ENCODE peak calls at places on chromosomes 2 and 18, in nine cellular contexts. U is K562, K is sigmoid colon, C is tibial nerve, Y is transverse colon, H is ovary, Z is upper lobe of left lung, W is stomach, A is SK-N-SH. B is an unnamed sample.

GRCh38 chr2:94979406-94980375 is 45.8 kb upstream of the MAL start:
- DNase-seq in K (no peak), H (no peak), W (no peak), U (no peak), Y (no peak), Z (no peak), A (no peak), C (no peak), B (peak; percentile 90)

GRCh38 chr2:226256237-226256636 is 543.4 kb downstream of the IRS1 start:
- DNase-seq in K (no peak), A (no peak), U (no peak), Y (no peak), W (no peak), C (no peak), H (no peak), Z (no peak), B (no peak)

GRCh38 chr2:136131961-136132839 is 14.3 kb upstream of the CXCR4 start:
- DNase-seq in A (no peak), H (no peak), Z (peak; percentile 70), U (no peak), C (no peak), K (no peak), W (peak; percentile 39), Y (peak; percentile 59), B (no peak)

GRCh38 chr2:239109041-239109915 is 261.4 kb downstream of the TWIST2 start:
- DNase-seq in C (no peak), K (no peak), U (no peak), Z (no peak), Y (peak; percentile 25), H (no peak), W (peak; percentile 85), A (no peak), B (no peak)

GRCh38 chr18:34624551-34624950 is 85.5 kb upstream of the DTNA start:
- DNase-seq in A (no peak), K (no peak), U (no peak), H (no peak), W (no peak), Y (no peak), Z (no peak), C (no peak), B (no peak)

GRCh38 chr2:138373993-138374408 is 127.6 kb upstream of the SPOPL start:
- DNase-seq in C (no peak), U (peak; percentile 42), W (no peak), K (no peak), A (peak; percentile 36), H (no peak), Y (no peak), Z (no peak), B (no peak)

GRCh38 chr2:205833874-205834273 is 151.6 kb downstream of the NRP2 start:
- DNase-seq in H (no peak), W (no peak), Y (no peak), U (no peak), C (no peak), Z (no peak), A (no peak), K (no peak), B (no peak)

GRCh38 chr2:2868065-2868464 is 509.6 kb downstream of the EIPR1 start:
- DNase-seq in Y (no peak), W (no peak), H (no peak), U (no peak), A (peak; percentile 67), C (no peak), Z (no peak), K (no peak), B (no peak)

GRCh38 chr2:82779981-82780380 is 1679.1 kb downstream of the SUCLG1 start:
- DNase-seq in Z (no peak), A (no peak), C (no peak), U (peak; percentile 7), K (no peak), Y (no peak), H (no peak), W (no peak), B (no peak)

GRCh38 chr2:44942304-44943030 is 965 bp downstream of the SIX3 start:
- DNase-seq in C (no peak), A (peak; percentile 71), Z (no peak), Y (no peak), W (no peak), K (no peak), H (no peak), U (no peak), B (no peak)

GRCh38 chr2:30716117-30716900 is 90.9 kb downstream of the CAPN13 start:
- DNase-seq in W (peak; percentile 19), Z (no peak), H (no peak), A (no peak), Y (no peak), C (no peak), K (peak; percentile 33), U (no peak), B (peak; percentile 88)

GRCh38 chr2:200089756-200090109 is 134.4 kb downstream of the MAIP1 start:
- DNase-seq in A (no peak), W (no peak), Y (no peak), Z (no peak), U (no peak), K (no peak), C (no peak), H (no peak), B (no peak)

DNA sequence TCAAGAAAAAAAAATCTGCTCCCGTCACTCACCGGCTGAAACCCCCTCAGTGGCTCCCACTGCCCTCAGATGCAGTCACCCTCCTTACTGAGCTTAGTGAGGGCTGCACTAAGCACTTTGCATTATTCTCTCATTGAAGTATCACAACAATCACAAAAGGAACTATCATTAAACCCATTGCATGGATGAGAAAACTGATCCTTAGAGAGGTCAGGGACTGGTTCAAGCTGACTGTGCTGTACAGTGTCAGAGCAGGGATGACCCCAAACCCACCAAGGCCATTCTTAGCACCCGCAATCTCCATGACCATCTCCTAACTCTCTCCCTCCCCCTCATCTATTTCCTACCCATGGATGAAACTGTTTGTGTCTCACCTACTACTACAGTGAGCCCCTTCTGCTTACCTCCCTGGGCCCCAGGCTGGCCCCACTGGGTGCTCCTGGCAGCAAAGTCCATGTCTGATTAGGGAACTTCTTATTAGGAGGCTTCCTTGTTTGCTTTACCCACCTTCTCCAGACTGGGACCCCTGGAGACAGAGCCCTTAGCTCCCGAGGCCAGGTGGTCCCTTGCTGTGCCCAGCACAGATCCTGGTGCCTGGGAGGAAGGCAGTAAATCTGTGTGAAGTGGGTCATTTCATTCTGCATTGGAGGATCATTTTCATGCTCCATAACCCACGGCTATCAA is 139.3 kb upstream of the ID2 start:
- DNase-seq in U (no peak), Z (no peak), Y (no peak), H (no peak), W (no peak), C (no peak), K (no peak), A (no peak), B (no peak)
- H3K27me3 ChIP-seq in U (no peaks in the 10 kb centered on the region), Z (no peaks in the 10 kb centered on the region), Y (no peaks in the 10 kb centered on the region), H (no peaks in the 10 kb centered on the region), W (no peaks in the 10 kb centered on the region), C (no peaks in the 10 kb centered on the region), K (no peaks in the 10 kb centered on the region), A (no peaks in the 10 kb centered on the region), B (no peaks in the 10 kb centered on the region)

GRCh38 chr2:207895236-207895860 is 125.6 kb upstream of the FZD5 start:
- DNase-seq in U (no peak), C (no peak), A (no peak), Y (peak; percentile 23), H (no peak), K (no peak), W (no peak), Z (no peak), B (no peak)

GRCh38 chr2:207892676-207893402 is 123.1 kb upstream of the FZD5 start:
- DNase-seq in A (no peak), Y (no peak), W (peak; percentile 47), K (no peak), H (no peak), C (no peak), U (no peak), Z (no peak), B (no peak)

GRCh38 chr2:207897541-207898353 is 127.6 kb downstream of the PLEKHM3 start:
- DNase-seq in C (no peak), U (no peak), A (no peak), K (no peak), Z (no peak), H (no peak), W (no peak), Y (no peak), B (no peak)

GRCh38 chr2:207898354-207898695 is 127.0 kb downstream of the PLEKHM3 start:
- DNase-seq in W (no peak), H (no peak), Z (no peak), A (no peak), C (no peak), Y (no peak), K (no peak), U (no peak), B (no peak)

DNA sequence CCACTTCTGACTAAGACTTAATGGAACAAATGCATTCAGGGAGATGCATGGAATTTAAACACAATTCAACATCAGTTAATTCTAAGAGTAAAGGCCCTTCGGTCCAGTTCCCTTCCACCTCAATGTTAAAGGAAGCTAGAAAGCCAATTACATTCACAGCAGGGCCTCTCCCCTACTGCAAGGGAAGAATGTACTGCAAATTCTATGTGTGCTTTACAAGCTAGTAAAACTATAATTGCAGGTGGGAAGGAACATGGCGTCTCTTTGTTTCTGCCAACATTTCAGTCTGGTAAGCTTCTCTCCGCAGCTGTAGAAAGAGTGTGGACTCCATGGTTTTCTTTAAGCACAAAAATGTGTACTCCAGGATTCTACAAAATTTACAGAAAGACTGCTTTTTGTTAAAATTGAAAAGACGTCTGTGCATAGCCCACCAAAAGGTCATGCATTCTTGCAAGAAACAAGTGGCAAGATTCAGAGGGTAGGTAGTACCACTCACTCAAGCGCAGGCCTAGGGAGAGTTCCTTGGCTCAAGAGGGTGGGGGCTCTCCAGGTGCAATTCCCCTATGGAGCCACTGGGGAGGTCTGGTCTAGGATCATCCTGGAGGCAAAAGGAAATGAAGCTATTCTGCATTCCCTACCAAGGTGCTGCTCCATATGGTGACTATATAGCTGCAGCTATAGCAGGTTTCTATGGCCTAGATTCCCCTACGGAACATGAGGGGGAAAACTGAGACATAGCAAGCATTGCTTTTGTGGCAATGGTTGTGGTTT is 127.0 kb upstream of the FZD5 start:
- DNase-seq in A (peak; percentile 23), H (no peak), Y (peak; percentile 30), K (no peak), Z (no peak), C (no peak), W (no peak), U (peak; percentile 3), B (no peak)
- TF ChIP-seq EP300 in A (no peak), H (no peak), Y (peak; percentile 60), K (peak; percentile 53), Z (no peak), C (no peak), W (no peak), U (no peak), B (no peak)

GRCh38 chr2:176149484-176150337 is 1.6 kb upstream of the HOXD4 start:
- DNase-seq in W (peak; percentile 17), K (no peak), Y (no peak), U (no peak), Z (no peak), C (no peak), A (no peak), H (no peak), B (no peak)
- H3K27me3 ChIP-seq in W (peaks cover 100% of the 10 kb centered on the region), K (peaks cover 99% of the 10 kb centered on the region), Y (peaks cover 21% of the 10 kb centered on the region), U (peaks cover 63% of the 10 kb centered on the region), Z (peaks cover 76% of the 10 kb centered on the region), C (no peaks in the 10 kb centered on the region), A (no peaks in the 10 kb centered on the region), H (no peaks in the 10 kb centered on the region), B (peaks cover 82% of the 10 kb centered on the region)

DNA sequence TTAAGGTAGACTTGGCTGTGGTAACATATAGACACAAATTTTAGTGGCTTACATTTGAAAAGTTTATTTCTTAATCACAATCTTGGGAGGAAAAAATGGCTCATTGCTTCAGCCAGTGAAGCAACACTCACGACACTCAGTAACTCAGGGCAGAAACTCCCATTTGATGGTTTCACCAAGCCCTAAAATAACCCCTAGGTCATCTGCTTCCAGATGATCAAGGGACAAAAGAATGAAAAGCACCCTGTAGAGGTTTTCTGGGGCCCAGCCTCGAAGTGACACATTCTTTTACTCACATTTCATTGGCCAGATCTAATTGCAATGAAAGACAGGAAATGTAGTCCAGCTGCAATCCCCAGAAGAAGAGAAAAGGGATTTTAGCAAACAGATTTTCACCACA is 275.9 kb downstream of the TMX3 start:
- DNase-seq in A (no peak), K (no peak), C (no peak), U (no peak), Y (no peak), Z (no peak), H (no peak), W (no peak), B (no peak)
- TF ChIP-seq EP300 in A (no peak), K (no peak), C (no peak), U (no peak), Y (no peak), Z (no peak), H (no peak), W (no peak), B (no peak)